ENCODE peak calls at places on chromosomes 5 and 9, in nine cellular contexts. N is fibroblast of pulmonary artery, R is endothelial cell of umbilical vein, E is HCT116, S is astrocyte of the spinal cord, A is A549, J is K562, I is Peyer's patch, O is BE2C. U is an unnamed sample.

GRCh38 chr5:171521219-171521633 is 101.8 kb downstream of the FGF18 start:
- DNase-seq in N (peak; percentile 84), R (peak; percentile 32), E (peak; percentile 28), S (peak; percentile 91), A (peak; percentile 71), J (no peak), I (no peak), O (no peak), U (peak; percentile 95)

GRCh38 chr9:2286825-2287455 is 271.8 kb downstream of the SMARCA2 start:
- DNase-seq in N (no peak), R (no peak), E (no peak), S (no peak), A (no peak), J (no peak), I (no peak), O (no peak), U (no peak)

GRCh38 chr9:94740191-94740874 is 13.8 kb downstream of the AOPEP start:
- DNase-seq in N (no peak), R (no peak), E (no peak), S (no peak), A (no peak), J (no peak), I (no peak), O (no peak), U (no peak)

GRCh38 chr9:121463026-121463827 is 36.4 kb downstream of the GGTA1 start:
- DNase-seq in N (peak; percentile 46), R (peak; percentile 54), E (peak; percentile 6), S (no peak), A (peak; percentile 30), J (peak; percentile 82), I (peak; percentile 51), O (peak; percentile 62), U (no peak)

GRCh38 chr5:2751592-2752021 is at the start of gene IRX2:
- DNase-seq in N (peak; percentile 82), R (no peak), E (no peak), S (peak; percentile 94), A (peak; percentile 69), J (no peak), I (no peak), O (no peak), U (peak; percentile 98)

GRCh38 chr5:67360047-67360446 is 163.4 kb upstream of the CD180 start:
- DNase-seq in N (no peak), R (no peak), E (no peak), S (no peak), A (no peak), J (no peak), I (no peak), O (no peak), U (no peak)

GRCh38 chr9:107488400-107489143 is 997 bp downstream of the KLF4 start:
- DNase-seq in N (peak; percentile 64), R (peak; percentile 42), E (no peak), S (peak; percentile 28), A (peak; percentile 61), J (no peak), I (peak; percentile 85), O (peak; percentile 51), U (peak; percentile 64)

GRCh38 chr9:36499156-36499886 is 73.4 kb upstream of the MELK start:
- DNase-seq in N (no peak), R (no peak), E (no peak), S (no peak), A (no peak), J (no peak), I (no peak), O (peak; percentile 100), U (no peak)

GRCh38 chr9:133527444-133527920 is 2.7 kb upstream of the MYMK start:
- DNase-seq in N (no peak), R (no peak), E (no peak), S (no peak), A (no peak), J (no peak), I (no peak), O (no peak), U (no peak)

GRCh38 chr5:54094706-54095105 is 215.7 kb downstream of the ARL15 start:
- DNase-seq in N (no peak), R (no peak), E (no peak), S (no peak), A (no peak), J (no peak), I (no peak), O (no peak), U (no peak)

GRCh38 chr5:81767938-81768337 is 17.0 kb upstream of the SSBP2 start:
- DNase-seq in N (peak; percentile 60), R (no peak), E (no peak), S (no peak), A (no peak), J (no peak), I (no peak), O (no peak), U (no peak)

GRCh38 chr9:137157618-137158502 is 12.0 kb downstream of the LRRC26 start:
- DNase-seq in N (no peak), R (no peak), E (no peak), S (no peak), A (no peak), J (peak; percentile 47), I (no peak), O (no peak), U (peak; percentile 38)

GRCh38 chr5:109589239-109589638 is 100.5 kb upstream of the MAN2A1 start:
- DNase-seq in N (no peak), R (no peak), E (no peak), S (no peak), A (no peak), J (no peak), I (no peak), O (no peak), U (no peak)

GRCh38 chr5:34586117-34586885 is 69.8 kb upstream of the RAI14 start:
- DNase-seq in N (peak; percentile 97), R (peak; percentile 95), E (no peak), S (peak; percentile 80), A (peak; percentile 95), J (peak; percentile 28), I (no peak), O (no peak), U (peak; percentile 85)

GRCh38 chr9:83007521-83008300 is 55.2 kb downstream of the RASEF start:
- DNase-seq in N (no peak), R (no peak), E (no peak), S (no peak), A (no peak), J (no peak), I (no peak), O (no peak), U (no peak)

GRCh38 chr9:109452761-109453160 is 45.3 kb downstream of the PTPN3 start:
- DNase-seq in N (peak; percentile 87), R (no peak), E (no peak), S (peak; percentile 65), A (peak; percentile 76), J (no peak), I (no peak), O (no peak), U (peak; percentile 37)

GRCh38 chr5:156647034-156647451 is 203.1 kb upstream of the PPP1R2B start:
- DNase-seq in N (no peak), R (no peak), E (no peak), S (no peak), A (peak; percentile 16), J (no peak), I (no peak), O (no peak), U (peak; percentile 17)

GRCh38 chr9:134189475-134190231 is 25.3 kb upstream of the RNU6ATAC start:
- DNase-seq in N (no peak), R (no peak), E (no peak), S (no peak), A (no peak), J (peak; percentile 43), I (peak; percentile 43), O (peak; percentile 11), U (no peak)

GRCh38 chr9:115157245-115157674 is 39.3 kb upstream of the TNC start:
- DNase-seq in N (peak; percentile 75), R (no peak), E (peak; percentile 49), S (peak; percentile 83), A (peak; percentile 62), J (no peak), I (no peak), O (no peak), U (peak; percentile 83)

GRCh38 chr9:32551491-32552049 is 557 bp upstream of the SMIM27 start:
- DNase-seq in N (peak; percentile 25), R (peak; percentile 65), E (peak; percentile 7), S (no peak), A (peak; percentile 30), J (peak; percentile 22), I (peak; percentile 66), O (peak; percentile 34), U (peak; percentile 15)

GRCh38 chr9:16039103-16039987 is 486.5 kb downstream of the CCDC171 start:
- DNase-seq in N (peak; percentile 47), R (peak; percentile 5), E (peak; percentile 34), S (peak; percentile 68), A (no peak), J (no peak), I (no peak), O (peak; percentile 51), U (no peak)

GRCh38 chr9:36970007-36970888 is 63.8 kb downstream of the PAX5 start:
- DNase-seq in N (no peak), R (no peak), E (no peak), S (no peak), A (peak; percentile 22), J (no peak), I (no peak), O (no peak), U (no peak)

GRCh38 chr9:12854218-12854617 is 79.4 kb downstream of the LURAP1L start:
- DNase-seq in N (no peak), R (no peak), E (no peak), S (no peak), A (no peak), J (no peak), I (no peak), O (no peak), U (no peak)
- TF ChIP-seq CTCF in N (no peak), R (no peak), E (no peak), S (no peak), A (no peak), J (no peak), I (no peak), O (no peak), U (no peak)

DNA sequence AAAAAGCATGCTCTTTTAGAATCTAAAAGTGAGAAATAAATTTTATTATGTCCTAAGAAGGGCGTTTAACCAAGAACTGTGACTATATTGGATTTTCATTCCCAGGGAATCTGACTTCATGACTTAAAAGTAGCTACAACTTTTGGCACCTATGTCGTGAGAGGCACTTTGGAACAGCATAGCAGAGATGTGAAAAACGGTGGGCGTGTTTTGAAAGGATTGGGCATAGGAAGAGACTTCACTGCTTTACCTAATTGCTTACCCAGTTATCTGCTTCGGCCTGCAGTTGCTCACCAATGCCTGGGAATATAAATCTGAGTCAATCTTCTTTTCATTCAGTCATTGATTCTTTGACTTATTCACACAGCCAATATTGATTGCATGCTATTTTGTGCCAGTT is 363.4 kb downstream of the DNAH5 start:
- DNase-seq in N (no peak), R (no peak), E (no peak), S (no peak), A (no peak), J (no peak), I (no peak), O (no peak), U (no peak)
- H3K4me3 ChIP-seq in N (no peak overlapping the region), R (no peak overlapping the region), E (no peak overlapping the region), S (no peak overlapping the region), A (no peak overlapping the region), J (no peak overlapping the region), I (no peak overlapping the region), O (no peak overlapping the region), U (no peak overlapping the region)

GRCh38 chr9:126397056-126397455 is 70.4 kb downstream of the MVB12B start:
- DNase-seq in N (no peak), R (no peak), E (no peak), S (no peak), A (no peak), J (no peak), I (peak; percentile 82), O (no peak), U (no peak)
- TF ChIP-seq CTCF in N (no peak), R (peak; percentile 7), E (no peak), S (no peak), A (peak; percentile 5), J (no peak), I (peak; percentile 44), O (peak; percentile 21), U (peak; percentile 5)

GRCh38 chr5:174839196-174839595 is 114.8 kb downstream of the MSX2 start:
- DNase-seq in N (no peak), R (no peak), E (no peak), S (no peak), A (no peak), J (no peak), I (no peak), O (no peak), U (no peak)
- H3K4me3 ChIP-seq in N (no peak overlapping the region), R (no peak overlapping the region), E (no peak overlapping the region), S (no peak overlapping the region), A (no peak overlapping the region), J (no peak overlapping the region), I (no peak overlapping the region), O (no peak overlapping the region), U (no peak overlapping the region)

U was measured in AG10803.